ENCODE peak calls at places on chromosome 7, in eight cellular contexts. G, Z, M, V, L, P, A and T are unnamed samples.

GRCh38 chr7:34747842-34748241 is 89.8 kb downstream of the NPSR1 start:
- DNase-seq in G (no peak), A (no peak), V (no peak), P (no peak), M (no peak), L (no peak), Z (no peak), T (no peak)

GRCh38 chr7:102447311-102447710 is 13.9 kb downstream of the ORAI2 start:
- DNase-seq in A (no peak), L (no peak), G (no peak), V (no peak), P (no peak), Z (no peak), M (no peak), T (no peak)

GRCh38 chr7:129115676-129116075 is 28.8 kb upstream of the TSPAN33 start:
- DNase-seq in Z (no peak), A (no peak), G (no peak), V (no peak), P (no peak), M (no peak), L (no peak), T (no peak)

GRCh38 chr7:6691609-6692106 is 15.1 kb downstream of the ZNF12 start:
- DNase-seq in G (no peak), A (no peak), L (no peak), V (no peak), P (no peak), Z (no peak), M (no peak), T (no peak)

GRCh38 chr7:98816925-98817710 is 52.7 kb downstream of the TMEM130 start:
- DNase-seq in G (no peak), A (no peak), P (no peak), L (no peak), M (no peak), V (no peak), Z (no peak), T (no peak)

GRCh38 chr7:55534262-55534915 is 37.9 kb downstream of the VOPP1 start:
- DNase-seq in L (peak; percentile 45), A (no peak), V (no peak), M (peak; percentile 81), G (peak; percentile 77), P (no peak), Z (peak; percentile 75), T (no peak)

GRCh38 chr7:2510909-2511768 is 8.4 kb upstream of the LFNG start:
- DNase-seq in A (no peak), V (no peak), M (peak; percentile 76), Z (peak; percentile 73), G (peak; percentile 56), L (peak; percentile 37), P (no peak), T (no peak)

GRCh38 chr7:101814081-101814995 is 3.1 kb upstream of the CUX1 start:
- DNase-seq in L (peak; percentile 34), V (peak; percentile 57), G (peak; percentile 55), Z (peak; percentile 72), P (peak; percentile 43), M (peak; percentile 55), A (no peak), T (peak; percentile 70)

GRCh38 chr7:88377421-88377820 is 70.7 kb upstream of the STEAP4 start:
- DNase-seq in Z (no peak), M (no peak), A (no peak), L (no peak), V (no peak), G (no peak), P (no peak), T (no peak)

GRCh38 chr7:108358553-108358952 is 97.7 kb downstream of the NRCAM start:
- DNase-seq in M (no peak), Z (no peak), P (no peak), V (no peak), A (no peak), L (no peak), G (no peak), T (peak; percentile 85)

GRCh38 chr7:124261710-124262109 is 228.8 kb upstream of the TMEM229A start:
- DNase-seq in G (no peak), A (no peak), L (no peak), V (no peak), P (no peak), M (no peak), Z (no peak), T (no peak)

GRCh38 chr7:110104243-110104642 is 986.7 kb upstream of the LRRN3 start:
- DNase-seq in P (no peak), L (no peak), Z (no peak), V (no peak), A (no peak), M (no peak), G (no peak), T (no peak)

GRCh38 chr7:1928555-1929348 is 258.7 kb downstream of the ELFN1 start:
- DNase-seq in V (no peak), A (no peak), P (no peak), L (no peak), G (no peak), Z (no peak), M (no peak), T (no peak)

GRCh38 chr7:41709621-41710020 is 6.7 kb upstream of the INHBA start:
- DNase-seq in Z (no peak), V (no peak), M (no peak), A (no peak), G (no peak), L (no peak), P (no peak), T (no peak)

GRCh38 chr7:140683657-140684056 is 10.9 kb downstream of the ADCK2 start:
- DNase-seq in P (peak; percentile 15), A (no peak), M (no peak), Z (no peak), V (no peak), L (no peak), G (no peak), T (no peak)

GRCh38 chr7:99369767-99370353 is 4.7 kb upstream of the ARPC1B start:
- DNase-seq in L (no peak), M (no peak), G (no peak), A (no peak), V (no peak), Z (no peak), P (no peak), T (no peak)

GRCh38 chr7:55365680-55366460 is 733 bp downstream of the LANCL2 start:
- DNase-seq in Z (peak; percentile 94), M (peak; percentile 95), P (peak; percentile 89), L (peak; percentile 95), G (peak; percentile 94), A (peak; percentile 93), V (peak; percentile 95), T (peak; percentile 95)

GRCh38 chr7:11923376-11923922 is 91.5 kb upstream of the THSD7A start:
- DNase-seq in A (no peak), V (no peak), P (no peak), Z (no peak), G (no peak), M (no peak), L (no peak), T (no peak)

GRCh38 chr7:76191783-76192240 is 9.9 kb upstream of the SRRM3 start:
- DNase-seq in G (no peak), Z (no peak), P (peak; percentile 18), A (no peak), V (no peak), M (no peak), L (no peak), T (peak; percentile 72)

GRCh38 chr7:66250711-66251110 is 45.6 kb downstream of the TPST1 start:
- DNase-seq in G (no peak), M (no peak), A (no peak), V (no peak), Z (no peak), L (no peak), P (no peak), T (no peak)

GRCh38 chr7:129646369-129647021 is 35.0 kb downstream of the NRF1 start:
- DNase-seq in P (no peak), Z (no peak), G (no peak), A (no peak), L (no peak), V (no peak), M (no peak), T (no peak)